ENCODE peak calls at places on chromosomes 12 and 14, in four cellular contexts. R, B, X and Q are unnamed samples.

GRCh38 chr12:118498171-118498570 is 121.8 kb downstream of the SUDS3 start:
- DNase-seq in R (no peak), B (peak; percentile 40), X (no peak), Q (no peak)

GRCh38 chr14:36207500-36207899 is 31.0 kb upstream of the PTCSC3 start:
- DNase-seq in R (no peak), B (peak; percentile 51), X (no peak), Q (no peak)

GRCh38 chr12:100427078-100427477 is 46.6 kb upstream of the NR1H4 start:
- DNase-seq in R (no peak), B (peak; percentile 81), X (no peak), Q (no peak)

GRCh38 chr14:28765907-28766504 is 581 bp upstream of the FOXG1 start:
- DNase-seq in R (no peak), B (no peak), X (no peak), Q (no peak)

GRCh38 chr14:103848720-103849077 is 1.3 kb upstream of the PPP1R13B start:
- DNase-seq in R (no peak), B (no peak), X (no peak), Q (no peak)

GRCh38 chr12:2268478-2269286 is 215.9 kb downstream of the CACNA1C start:
- DNase-seq in R (no peak), B (no peak), X (no peak), Q (no peak)

GRCh38 chr14:102390064-102390463 is 27.3 kb downstream of the TECPR2 start:
- DNase-seq in R (no peak), B (peak; percentile 12), X (no peak), Q (no peak)

GRCh38 chr12:20585055-20585625 is 110.0 kb upstream of the SLCO1C1 start:
- DNase-seq in R (no peak), B (no peak), X (no peak), Q (no peak)